ENCODE peak calls at places on chromosomes 3 and 15, in four cellular contexts. J is T47D, C is colonic mucosa, S is hepatocyte. X is an unnamed sample.

GRCh38 chr15:40108061-40108854 is 421 bp downstream of the BMF start:
- DNase-seq in C (peak), J (no peak), S (peak), X (peak)

GRCh38 chr3:58353722-58354553 is 21.2 kb downstream of the PXK start:
- DNase-seq in S (no peak), C (no peak), J (no peak), X (no peak)

GRCh38 chr3:188546835-188547670 is 393.1 kb downstream of the LPP start:
- DNase-seq in C (no peak), J (peak), S (peak), X (no peak)

GRCh38 chr3:32495609-32496008 is 7.0 kb downstream of the CMTM6 start:
- DNase-seq in C (no peak), S (no peak), J (no peak), X (no peak)

GRCh38 chr3:19029837-19030835 is 118.2 kb upstream of the KCNH8 start:
- DNase-seq in C (no peak), S (no peak), J (no peak), X (no peak)

GRCh38 chr3:163560459-163560858 is 1517.8 kb downstream of the SI start:
- DNase-seq in J (no peak), C (no peak), S (no peak), X (no peak)

GRCh38 chr15:79778378-79778990 is 118.3 kb downstream of the MTHFS start:
- DNase-seq in C (no peak), J (no peak), S (no peak), X (no peak)

GRCh38 chr15:79093352-79093935 is 2.9 kb upstream of the RASGRF1 start:
- DNase-seq in S (no peak), C (no peak), J (no peak), X (no peak)

GRCh38 chr3:126959921-126960603 is 22.9 kb upstream of the PLXNA1 start:
- DNase-seq in J (peak), S (peak), C (no peak), X (peak)

GRCh38 chr3:127069814-127070440 is 87.0 kb downstream of the PLXNA1 start:
- DNase-seq in S (no peak), C (no peak), J (no peak), X (no peak)

GRCh38 chr3:15345051-15345607 is 12.7 kb upstream of the SH3BP5 start:
- DNase-seq in J (no peak), C (no peak), S (no peak), X (no peak)

GRCh38 chr3:73561494-73561893 is 63.2 kb downstream of the PDZRN3 start:
- DNase-seq in S (no peak), C (no peak), J (no peak), X (no peak)

GRCh38 chr3:133097214-133097613 is 59.0 kb downstream of the TMEM108 start:
- DNase-seq in J (no peak), S (no peak), C (no peak), X (peak)

GRCh38 chr15:65920825-65921309 is 51.6 kb downstream of the RAB11A start:
- DNase-seq in S (no peak), C (no peak), J (no peak), X (no peak)

GRCh38 chr15:51267047-51267713 is 71.2 kb downstream of the CYP19A1 start:
- DNase-seq in S (no peak), J (no peak), C (no peak), X (peak)

GRCh38 chr15:94791008-94791407 is 559.6 kb downstream of the MCTP2 start:
- DNase-seq in S (no peak), C (no peak), J (no peak), X (no peak)

GRCh38 chr3:25540187-25540765 is 112.2 kb downstream of the RARB start:
- DNase-seq in C (no peak), S (no peak), J (no peak), X (no peak)

GRCh38 chr15:41512512-41513281 is 930 bp downstream of the LTK start:
- DNase-seq in J (no peak), C (peak), S (no peak), X (peak)

GRCh38 chr3:195203631-195204030 is 67.3 kb downstream of the XXYLT1 start:
- DNase-seq in J (no peak), S (no peak), C (no peak), X (no peak)

GRCh38 chr15:82852906-82853635 is 43.6 kb downstream of the WHAMM start:
- DNase-seq in S (no peak), J (no peak), C (no peak), X (no peak)

GRCh38 chr3:131795382-131796085 is 239.3 kb downstream of the CPNE4 start:
- DNase-seq in J (no peak), C (no peak), S (peak), X (peak)

GRCh38 chr15:40258544-40258943 is 19.7 kb downstream of the PAK6 start:
- DNase-seq in J (no peak), S (no peak), C (no peak), X (no peak)

GRCh38 chr15:68372291-68372811 is 59.6 kb downstream of the ITGA11 start:
- DNase-seq in C (no peak), S (no peak), J (no peak), X (peak)

GRCh38 chr15:25767356-25768151 is 95.6 kb downstream of the ATP10A start:
- DNase-seq in C (no peak), J (no peak), S (no peak), X (no peak)

GRCh38 chr3:112297714-112298113 is 3.7 kb upstream of the SLC9C1 start:
- DNase-seq in C (no peak), J (no peak), S (no peak), X (no peak)

GRCh38 chr3:196080517-196080841 is 1.4 kb downstream of the TFRC start:
- DNase-seq in C (peak), S (no peak), J (no peak), X (no peak)

GRCh38 chr15:41558400-41559238 is at the start of gene TYRO3:
- DNase-seq in C (peak), S (peak), J (peak), X (peak)

GRCh38 chr3:32304510-32304909 is 66.0 kb downstream of the CMTM8 start:
- DNase-seq in J (no peak), S (no peak), C (no peak), X (no peak)

GRCh38 chr3:177932750-177933660 is 603.2 kb upstream of the KCNMB2 start:
- DNase-seq in J (no peak), C (no peak), S (no peak), X (no peak)

GRCh38 chr15:58331903-58332675 is 99.7 kb upstream of the LIPC start:
- DNase-seq in J (no peak), C (peak), S (peak), X (peak)

GRCh38 chr15:85707519-85708338 is 87.0 kb downstream of the KLHL25 start:
- DNase-seq in J (no peak), C (peak), S (peak), X (peak)

GRCh38 chr15:49235446-49236207 is 65.6 kb downstream of the GALK2 start:
- DNase-seq in J (peak), C (peak), S (peak), X (peak)

GRCh38 chr3:45773714-45774449 is 22.5 kb downstream of the SLC6A20 start:
- DNase-seq in S (peak), C (peak), J (no peak), X (no peak)

GRCh38 chr15:32818758-32819405 is 101.1 kb downstream of the GREM1 start:
- DNase-seq in J (no peak), S (peak), C (no peak), X (peak)

GRCh38 chr15:31442203-31443090 is 115.8 kb downstream of the KLF13 start:
- DNase-seq in S (peak), C (peak), J (no peak), X (no peak)

GRCh38 chr3:25663324-25664065 is 1.2 kb downstream of the TOP2B start:
- DNase-seq in J (no peak), C (peak), S (peak), X (peak)